ENCODE peak calls at places on chromosomes 11 and 22, in four cellular contexts. D, V, G and X are unnamed samples.

GRCh38 chr11:73059915-73060314 is 82.2 kb downstream of the FCHSD2 start:
- DNase-seq in D (no peak), V (no peak), G (no peak), X (no peak)

GRCh38 chr11:30387891-30388861 is 65.3 kb downstream of the ARL14EP start:
- DNase-seq in D (no peak), V (no peak), G (no peak), X (no peak)

GRCh38 chr11:74870485-74870884 is 78.4 kb downstream of the XRRA1 start:
- DNase-seq in D (peak), V (peak), G (no peak), X (no peak)

GRCh38 chr11:72798361-72798760 is 4.5 kb upstream of the STARD10 start:
- DNase-seq in D (no peak), V (no peak), G (no peak), X (no peak)

GRCh38 chr22:43275545-43275981 is 67.6 kb downstream of the SCUBE1 start:
- DNase-seq in D (peak), V (peak), G (no peak), X (peak)

GRCh38 chr11:110519816-110520215 is 90.1 kb downstream of the FDX1 start:
- DNase-seq in D (no peak), V (no peak), G (no peak), X (no peak)

GRCh38 chr11:96342971-96343711 is at the start of gene MAML2:
- DNase-seq in D (peak), V (peak), G (peak), X (peak)

GRCh38 chr11:129455756-129456436 is 80.2 kb downstream of the BARX2 start:
- DNase-seq in D (no peak), V (no peak), G (no peak), X (no peak)

GRCh38 chr22:27372969-27373670 is 428.4 kb downstream of the MN1 start:
- DNase-seq in D (no peak), V (peak), G (no peak), X (peak)
- TF ChIP-seq CREB1 in D (no peak), V (no peak), G (no peak), X (no peak)

DNA sequence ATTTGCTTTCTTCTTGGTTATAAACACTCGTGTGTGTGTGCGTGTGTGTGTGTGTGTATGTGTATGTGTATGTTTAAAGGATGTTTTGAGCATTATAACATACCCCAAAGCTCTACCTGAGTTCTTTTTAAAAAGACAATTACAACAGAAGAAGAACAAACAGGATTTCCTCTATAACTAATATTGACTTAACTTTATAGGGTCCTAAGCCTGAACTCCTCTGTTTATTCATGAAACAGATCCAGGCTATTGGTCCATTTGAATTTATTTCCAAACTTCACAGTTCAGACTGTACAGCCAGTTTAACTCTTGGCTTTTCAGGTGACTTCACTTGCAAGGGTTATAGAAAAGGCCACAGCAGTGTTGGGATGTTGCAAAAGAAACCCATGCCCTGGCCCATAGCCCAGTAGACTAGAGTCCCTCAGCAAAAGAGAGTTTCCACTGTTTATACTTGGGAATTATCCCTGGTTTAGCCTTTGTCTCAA is 23.5 kb upstream of the PDE3B start:
- DNase-seq in D (no peak), V (peak), G (no peak), X (no peak)
- TF ChIP-seq NR2C2 in D (no peak), V (no peak), G (no peak), X (no peak)

GRCh38 chr11:69964247-69964643 is 113.9 kb upstream of the ANO1 start:
- DNase-seq in D (no peak), V (no peak), G (no peak), X (no peak)

GRCh38 chr11:69961738-69962137 is 116.4 kb upstream of the ANO1 start:
- DNase-seq in D (no peak), V (no peak), G (no peak), X (no peak)

GRCh38 chr11:69965821-69966582 is 112.1 kb upstream of the ANO1 start:
- DNase-seq in D (no peak), V (no peak), G (no peak), X (no peak)

GRCh38 chr11:69962152-69962551 is 116.0 kb upstream of the ANO1 start:
- DNase-seq in D (peak), V (no peak), G (no peak), X (no peak)

DNA sequence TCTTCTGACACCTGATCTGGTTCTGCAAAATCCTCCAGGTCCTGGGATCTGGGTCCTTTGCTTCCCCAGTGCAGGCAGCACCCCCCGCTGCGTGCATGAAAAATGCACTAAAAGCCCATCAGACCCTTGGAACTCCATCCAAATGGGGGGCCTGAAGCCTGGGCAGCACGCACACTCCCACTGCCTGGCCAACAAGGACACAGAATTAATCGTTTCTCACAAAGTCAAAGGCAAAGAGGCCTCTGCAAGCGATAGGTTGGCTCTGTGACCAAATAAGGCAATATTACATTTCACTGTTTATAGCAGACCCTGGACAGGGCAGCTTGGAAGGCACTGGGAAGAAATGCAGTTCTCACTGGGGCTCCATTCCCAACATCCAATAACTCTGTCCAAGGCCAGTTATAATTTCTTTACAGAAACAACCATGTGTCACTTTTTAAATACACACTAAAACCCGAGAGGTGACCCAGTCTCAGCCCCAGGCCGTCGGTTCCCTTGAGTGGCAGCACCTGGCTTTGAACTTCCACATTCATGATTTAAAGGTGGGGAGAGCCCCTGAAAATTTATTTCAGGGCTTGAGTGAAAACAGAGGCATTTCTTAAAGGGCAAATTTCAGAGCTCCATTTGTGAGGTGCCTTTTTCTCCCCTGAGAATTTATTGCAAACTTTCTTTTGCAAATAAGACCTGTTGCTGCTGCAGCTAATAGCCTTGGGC is 114.4 kb upstream of the ANO1 start:
- DNase-seq in D (no peak), V (no peak), G (no peak), X (no peak)
- TF ChIP-seq CREB1 in D (no peak), V (no peak), G (no peak), X (no peak)

GRCh38 chr22:44797181-44797720 is 44.9 kb downstream of the ARHGAP8 start:
- DNase-seq in D (no peak), V (no peak), G (no peak), X (no peak)
- TF ChIP-seq NR2C2 in D (no peak), V (no peak), G (no peak), X (no peak)

DNA sequence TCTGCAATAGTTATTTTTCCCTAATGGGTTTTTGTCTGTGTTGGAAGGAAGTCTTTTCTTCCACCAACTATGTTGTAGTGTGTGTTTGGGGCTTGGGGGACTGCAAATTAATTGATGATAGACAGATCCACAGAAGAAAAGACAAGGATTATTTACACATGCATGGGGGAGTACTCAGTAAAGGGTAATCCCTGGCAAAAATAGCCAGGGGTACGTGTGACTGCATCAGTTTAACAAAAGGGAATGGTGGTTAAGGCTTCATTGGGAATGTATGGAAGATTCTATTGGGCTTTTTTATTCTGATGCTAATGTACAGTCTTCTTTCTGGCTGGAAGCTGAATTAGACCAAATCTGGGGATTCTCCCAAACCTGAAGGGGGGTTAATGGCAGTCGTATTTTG is 20.2 kb upstream of the FEZ1 start:
- DNase-seq in D (no peak), V (no peak), G (no peak), X (no peak)
- TF ChIP-seq CREB1 in D (no peak), V (no peak), G (no peak), X (no peak)

GRCh38 chr11:67732045-67732787 is 57.8 kb upstream of the ALDH3B2 start:
- DNase-seq in D (peak), V (no peak), G (no peak), X (peak)
- TF ChIP-seq NR2C2 in D (no peak), V (no peak), G (no peak), X (no peak)

GRCh38 chr11:105401269-105401809 is 208.5 kb upstream of the GRIA4 start:
- DNase-seq in D (no peak), V (no peak), G (no peak), X (no peak)

GRCh38 chr11:105398636-105399035 is 211.2 kb upstream of the GRIA4 start:
- DNase-seq in D (no peak), V (no peak), G (no peak), X (no peak)

DNA sequence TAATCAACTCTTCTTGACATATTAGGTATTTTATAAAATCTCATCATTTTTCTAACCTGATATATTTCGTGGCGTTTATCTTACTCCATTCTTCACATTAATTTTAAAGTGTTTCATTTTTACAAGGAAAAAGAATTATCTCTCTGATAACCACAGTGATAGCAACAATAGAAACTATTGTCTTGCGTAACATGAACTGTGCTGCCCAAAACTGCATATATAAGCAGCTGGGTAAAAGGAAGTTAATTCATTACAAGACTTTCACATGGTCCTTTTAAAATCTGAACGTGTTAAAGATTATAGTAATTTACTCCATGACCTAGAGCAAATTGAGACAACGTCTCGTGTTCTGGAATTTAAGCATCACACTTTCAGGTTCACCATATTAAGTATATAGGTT is 210.4 kb upstream of the GRIA4 start:
- DNase-seq in D (no peak), V (no peak), G (no peak), X (no peak)
- TF ChIP-seq CREB1 in D (no peak), V (no peak), G (no peak), X (no peak)

GRCh38 chr11:6626971-6627761 is 7.9 kb upstream of the TPP1 start:
- DNase-seq in D (no peak), V (no peak), G (no peak), X (no peak)

GRCh38 chr11:6629573-6629891 is 10.3 kb upstream of the TPP1 start:
- DNase-seq in D (no peak), V (no peak), G (no peak), X (no peak)

GRCh38 chr11:6629892-6630631 is 10.8 kb upstream of the TPP1 start:
- DNase-seq in D (no peak), V (no peak), G (no peak), X (peak)

GRCh38 chr11:6627762-6628241 is 8.6 kb upstream of the TPP1 start:
- DNase-seq in D (no peak), V (no peak), G (no peak), X (no peak)

GRCh38 chr11:6628526-6628925 is 9.3 kb upstream of the TPP1 start:
- DNase-seq in D (no peak), V (no peak), G (no peak), X (no peak)
- TF ChIP-seq NR2C2 in D (no peak), V (no peak), G (no peak), X (no peak)

GRCh38 chr11:44806631-44807030 is 79.9 kb downstream of the TSPAN18 start:
- DNase-seq in D (no peak), V (no peak), G (no peak), X (no peak)

GRCh38 chr11:44805596-44805995 is 78.8 kb downstream of the TSPAN18 start:
- DNase-seq in D (no peak), V (no peak), G (no peak), X (no peak)

GRCh38 chr11:44805152-44805461 is 78.3 kb downstream of the TSPAN18 start:
- DNase-seq in D (no peak), V (no peak), G (no peak), X (no peak)

GRCh38 chr11:44809283-44809682 is 82.5 kb downstream of the TSPAN18 start:
- DNase-seq in D (no peak), V (no peak), G (no peak), X (no peak)

DNA sequence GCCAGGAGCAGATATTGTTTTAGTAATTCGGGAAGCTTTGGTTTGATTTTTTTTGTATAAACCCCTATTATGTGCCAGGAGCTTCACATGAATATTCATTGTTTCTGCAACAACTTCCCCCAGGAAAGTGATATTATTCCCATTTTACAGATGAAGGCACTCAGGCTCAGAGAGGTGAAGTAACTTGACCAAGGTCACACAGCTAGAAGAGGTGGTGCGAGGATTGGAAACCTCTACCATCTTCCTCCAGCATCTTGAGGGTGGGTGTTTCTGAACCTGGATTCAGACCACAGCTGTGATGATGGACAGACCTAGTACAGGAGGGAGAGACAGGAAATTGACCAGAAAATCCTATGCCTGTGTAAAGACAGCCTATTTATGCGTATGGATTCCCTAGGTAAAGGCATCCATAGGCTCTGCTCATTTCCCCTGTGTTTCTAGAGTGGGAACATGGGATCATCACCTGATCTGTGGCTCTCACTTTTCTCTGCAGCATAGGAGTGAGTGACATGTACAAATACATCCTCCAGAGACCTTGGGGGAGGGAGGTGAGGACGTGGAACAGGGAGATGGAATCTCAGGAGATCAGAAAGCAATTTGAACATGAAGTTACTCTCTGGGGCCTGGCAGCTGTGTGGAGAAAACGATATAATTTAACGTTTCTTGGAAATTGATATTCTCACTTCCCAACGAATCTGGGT is 81.4 kb downstream of the TSPAN18 start:
- DNase-seq in D (no peak), V (no peak), G (no peak), X (no peak)
- TF ChIP-seq CREB1 in D (no peak), V (no peak), G (no peak), X (no peak)

GRCh38 chr11:124747406-124748099 is 4.5 kb downstream of the VSIG2 start:
- DNase-seq in D (no peak), V (no peak), G (no peak), X (no peak)

GRCh38 chr11:124748100-124748418 is 4.0 kb downstream of the VSIG2 start:
- DNase-seq in D (no peak), V (no peak), G (no peak), X (no peak)

GRCh38 chr11:124746621-124747243 is 5.3 kb downstream of the VSIG2 start:
- DNase-seq in D (peak), V (peak), G (peak), X (peak)

GRCh38 chr11:124749920-124750319 is 2.1 kb downstream of the VSIG2 start:
- DNase-seq in D (no peak), V (no peak), G (no peak), X (no peak)

DNA sequence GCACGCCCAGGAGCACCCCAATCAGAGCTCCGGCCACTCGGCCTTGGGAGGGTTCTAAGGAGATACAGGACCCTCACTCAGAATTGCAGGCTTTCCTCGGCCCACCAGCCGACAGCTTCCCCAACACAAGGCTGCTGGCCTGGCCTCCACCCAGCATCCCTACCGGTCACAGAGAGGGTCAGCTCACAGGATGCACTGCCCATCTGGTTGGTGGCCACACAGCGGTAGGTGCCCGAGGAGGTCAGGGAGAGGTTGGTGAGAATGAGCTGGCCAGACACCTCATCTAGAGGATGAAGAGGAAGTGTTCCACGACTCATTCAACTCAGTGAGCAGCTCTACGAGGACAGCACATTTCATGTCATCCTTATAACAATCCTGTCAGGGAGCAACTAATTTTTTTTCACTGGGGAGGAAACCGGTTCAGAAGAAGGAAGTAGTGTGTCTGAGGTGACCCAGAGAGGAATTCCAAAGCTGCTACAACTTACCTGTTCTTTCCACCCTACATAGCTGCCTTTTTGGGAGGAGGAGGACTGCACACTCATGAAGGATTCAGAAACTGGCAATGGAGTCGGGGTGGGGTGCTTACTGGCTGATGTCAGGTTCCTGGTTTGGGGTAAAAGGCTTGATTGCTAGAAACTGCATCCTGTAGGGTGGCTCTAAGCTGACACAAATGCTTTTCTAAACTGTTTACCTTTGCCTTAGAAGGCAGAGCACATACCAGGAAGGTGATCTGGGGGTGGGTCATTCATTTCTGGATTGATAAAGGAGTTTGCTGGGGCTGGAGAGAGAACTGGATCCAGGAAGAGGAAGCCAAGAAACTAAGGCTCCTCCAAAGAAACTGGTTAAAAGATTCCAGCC is 3.3 kb downstream of the VSIG2 start:
- DNase-seq in D (no peak), V (no peak), G (no peak), X (no peak)
- TF ChIP-seq NR2C2 in D (no peak), V (no peak), G (no peak), X (no peak)